ENCODE peak calls at places on chromosomes 5 and 9, in ten cellular contexts. One of them, this sample, is unnamed.
A peak's percentile ranks its signal among the peaks of the same experiment; 100 is the strongest.

GRCh38 chr5:159917919-159918487 is 1.7 kb downstream of the ADRA1B start:
- DNase-seq in right cardiac atrium: no peak
- DNase-seq in CD8-positive, alpha-beta memory T cell: no peak
- DNase-seq in HepG2: no peak
- DNase-seq in neural progenitor cell: no peak
- DNase-seq in right atrium auricular region: no peak
- DNase-seq in naive thymus-derived CD4-positive, alpha-beta T cell: no peak
- DNase-seq in tibial artery: no peak
- DNase-seq in endodermal cell: no peak
- DNase-seq in CD4-positive, CD25-positive, alpha-beta regulatory T cell: no peak
- DNase-seq in this sample: no peak

GRCh38 chr9:17800397-17800796 is 221.5 kb downstream of the SH3GL2 start:
- DNase-seq in CD8-positive, alpha-beta memory T cell: no peak
- DNase-seq in CD4-positive, CD25-positive, alpha-beta regulatory T cell: no peak
- DNase-seq in right atrium auricular region: no peak
- DNase-seq in tibial artery: no peak
- DNase-seq in neural progenitor cell: no peak
- DNase-seq in right cardiac atrium: no peak
- DNase-seq in HepG2: no peak
- DNase-seq in endodermal cell: peak; percentile 55
- DNase-seq in naive thymus-derived CD4-positive, alpha-beta T cell: no peak
- DNase-seq in this sample: no peak

GRCh38 chr5:146291421-146292074 is 47.1 kb upstream of the POU4F3 start:
- DNase-seq in right atrium auricular region: no peak
- DNase-seq in tibial artery: no peak
- DNase-seq in endodermal cell: no peak
- DNase-seq in right cardiac atrium: no peak
- DNase-seq in neural progenitor cell: peak; percentile 79
- DNase-seq in naive thymus-derived CD4-positive, alpha-beta T cell: peak; percentile 6
- DNase-seq in CD4-positive, CD25-positive, alpha-beta regulatory T cell: peak; percentile 67
- DNase-seq in CD8-positive, alpha-beta memory T cell: peak; percentile 21
- DNase-seq in HepG2: peak; percentile 64
- DNase-seq in this sample: peak; percentile 16

GRCh38 chr5:147998704-147999103 is 65.1 kb upstream of the SPINK5 start:
- DNase-seq in neural progenitor cell: no peak
- DNase-seq in right atrium auricular region: no peak
- DNase-seq in CD8-positive, alpha-beta memory T cell: no peak
- DNase-seq in tibial artery: no peak
- DNase-seq in endodermal cell: no peak
- DNase-seq in naive thymus-derived CD4-positive, alpha-beta T cell: no peak
- DNase-seq in HepG2: no peak
- DNase-seq in right cardiac atrium: no peak
- DNase-seq in CD4-positive, CD25-positive, alpha-beta regulatory T cell: no peak
- DNase-seq in this sample: no peak

GRCh38 chr5:172875372-172876279 is 41.6 kb downstream of the ERGIC1 start:
- DNase-seq in endodermal cell: no peak
- DNase-seq in neural progenitor cell: no peak
- DNase-seq in CD4-positive, CD25-positive, alpha-beta regulatory T cell: no peak
- DNase-seq in CD8-positive, alpha-beta memory T cell: no peak
- DNase-seq in right cardiac atrium: no peak
- DNase-seq in right atrium auricular region: no peak
- DNase-seq in HepG2: no peak
- DNase-seq in tibial artery: no peak
- DNase-seq in naive thymus-derived CD4-positive, alpha-beta T cell: no peak
- DNase-seq in this sample: no peak

GRCh38 chr9:95516736-95517558 is at the start of gene PTCH1:
- DNase-seq in HepG2: no peak
- DNase-seq in endodermal cell: peak; percentile 79
- DNase-seq in right cardiac atrium: peak; percentile 41
- DNase-seq in tibial artery: peak; percentile 72
- DNase-seq in neural progenitor cell: peak; percentile 91
- DNase-seq in naive thymus-derived CD4-positive, alpha-beta T cell: no peak
- DNase-seq in right atrium auricular region: no peak
- DNase-seq in CD8-positive, alpha-beta memory T cell: peak; percentile 56
- DNase-seq in CD4-positive, CD25-positive, alpha-beta regulatory T cell: peak; percentile 42
- DNase-seq in this sample: no peak

GRCh38 chr9:137715321-137715720 is 96.5 kb downstream of the EHMT1 start:
- DNase-seq in CD4-positive, CD25-positive, alpha-beta regulatory T cell: no peak
- DNase-seq in endodermal cell: no peak
- DNase-seq in right cardiac atrium: no peak
- DNase-seq in tibial artery: no peak
- DNase-seq in naive thymus-derived CD4-positive, alpha-beta T cell: no peak
- DNase-seq in right atrium auricular region: no peak
- DNase-seq in HepG2: no peak
- DNase-seq in neural progenitor cell: no peak
- DNase-seq in CD8-positive, alpha-beta memory T cell: no peak
- DNase-seq in this sample: no peak

GRCh38 chr5:123460296-123460729 is 37.1 kb upstream of the CEP120 start:
- DNase-seq in neural progenitor cell: no peak
- DNase-seq in endodermal cell: peak; percentile 71
- DNase-seq in right cardiac atrium: no peak
- DNase-seq in right atrium auricular region: no peak
- DNase-seq in naive thymus-derived CD4-positive, alpha-beta T cell: peak; percentile 7
- DNase-seq in CD8-positive, alpha-beta memory T cell: no peak
- DNase-seq in tibial artery: no peak
- DNase-seq in CD4-positive, CD25-positive, alpha-beta regulatory T cell: peak; percentile 36
- DNase-seq in HepG2: no peak
- DNase-seq in this sample: no peak

GRCh38 chr5:52728201-52728600 is 59.5 kb upstream of the ITGA1 start:
- DNase-seq in CD4-positive, CD25-positive, alpha-beta regulatory T cell: no peak
- DNase-seq in neural progenitor cell: no peak
- DNase-seq in CD8-positive, alpha-beta memory T cell: no peak
- DNase-seq in HepG2: no peak
- DNase-seq in right cardiac atrium: no peak
- DNase-seq in right atrium auricular region: no peak
- DNase-seq in tibial artery: no peak
- DNase-seq in endodermal cell: no peak
- DNase-seq in naive thymus-derived CD4-positive, alpha-beta T cell: no peak
- DNase-seq in this sample: no peak

GRCh38 chr5:113371788-113372196 is 63.0 kb downstream of the TSSK1B start:
- DNase-seq in tibial artery: no peak
- DNase-seq in naive thymus-derived CD4-positive, alpha-beta T cell: no peak
- DNase-seq in HepG2: no peak
- DNase-seq in endodermal cell: no peak
- DNase-seq in CD4-positive, CD25-positive, alpha-beta regulatory T cell: no peak
- DNase-seq in right cardiac atrium: no peak
- DNase-seq in CD8-positive, alpha-beta memory T cell: no peak
- DNase-seq in right atrium auricular region: no peak
- DNase-seq in neural progenitor cell: no peak
- DNase-seq in this sample: no peak

GRCh38 chr5:3606121-3606831 is 10.6 kb downstream of the IRX1 start:
- DNase-seq in right atrium auricular region: no peak
- DNase-seq in endodermal cell: peak; percentile 83
- DNase-seq in naive thymus-derived CD4-positive, alpha-beta T cell: no peak
- DNase-seq in CD4-positive, CD25-positive, alpha-beta regulatory T cell: no peak
- DNase-seq in tibial artery: no peak
- DNase-seq in HepG2: no peak
- DNase-seq in right cardiac atrium: no peak
- DNase-seq in neural progenitor cell: peak; percentile 90
- DNase-seq in CD8-positive, alpha-beta memory T cell: no peak
- DNase-seq in this sample: no peak

GRCh38 chr5:135880278-135880677 is 15.4 kb downstream of the IL9 start:
- DNase-seq in CD4-positive, CD25-positive, alpha-beta regulatory T cell: no peak
- DNase-seq in endodermal cell: peak; percentile 88
- DNase-seq in right atrium auricular region: no peak
- DNase-seq in right cardiac atrium: no peak
- DNase-seq in tibial artery: no peak
- DNase-seq in CD8-positive, alpha-beta memory T cell: no peak
- DNase-seq in neural progenitor cell: peak; percentile 53
- DNase-seq in HepG2: peak; percentile 48
- DNase-seq in naive thymus-derived CD4-positive, alpha-beta T cell: no peak
- DNase-seq in this sample: no peak

GRCh38 chr9:81250041-81250440 is 439.3 kb downstream of the TLE1 start:
- DNase-seq in CD8-positive, alpha-beta memory T cell: no peak
- DNase-seq in right atrium auricular region: no peak
- DNase-seq in naive thymus-derived CD4-positive, alpha-beta T cell: no peak
- DNase-seq in tibial artery: no peak
- DNase-seq in endodermal cell: no peak
- DNase-seq in right cardiac atrium: no peak
- DNase-seq in HepG2: no peak
- DNase-seq in CD4-positive, CD25-positive, alpha-beta regulatory T cell: no peak
- DNase-seq in neural progenitor cell: no peak
- DNase-seq in this sample: no peak

GRCh38 chr9:99432075-99432474 is 210.0 kb downstream of the SEC61B start:
- DNase-seq in HepG2: no peak
- DNase-seq in CD4-positive, CD25-positive, alpha-beta regulatory T cell: no peak
- DNase-seq in right cardiac atrium: no peak
- DNase-seq in tibial artery: no peak
- DNase-seq in endodermal cell: no peak
- DNase-seq in neural progenitor cell: no peak
- DNase-seq in CD8-positive, alpha-beta memory T cell: no peak
- DNase-seq in naive thymus-derived CD4-positive, alpha-beta T cell: no peak
- DNase-seq in right atrium auricular region: no peak
- DNase-seq in this sample: no peak

DNA sequence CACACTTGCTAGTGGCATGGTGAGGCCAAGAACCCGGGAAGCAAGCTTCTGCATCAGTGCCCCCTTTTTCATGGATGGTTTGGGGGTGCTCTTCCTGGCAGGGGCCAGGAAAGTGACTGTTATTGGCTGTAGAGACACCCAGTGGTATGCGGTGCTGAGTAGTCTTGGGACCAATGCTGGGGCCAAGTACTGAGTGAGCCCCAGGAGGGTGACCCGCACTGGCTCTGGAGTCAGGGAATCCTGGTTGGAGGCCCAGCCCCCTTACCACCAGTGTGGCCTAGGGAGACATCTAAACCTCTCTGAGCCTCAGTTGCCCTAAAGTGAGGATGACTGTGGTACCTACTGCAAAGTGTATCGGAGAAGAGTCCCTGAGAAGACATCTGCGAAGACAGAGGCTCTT is 41.2 kb upstream of the SYNPO start:
- DNase-seq in endodermal cell: no peak
- DNase-seq in CD4-positive, CD25-positive, alpha-beta regulatory T cell: no peak
- DNase-seq in right atrium auricular region: no peak
- DNase-seq in neural progenitor cell: no peak
- DNase-seq in CD8-positive, alpha-beta memory T cell: no peak
- DNase-seq in tibial artery: no peak
- DNase-seq in naive thymus-derived CD4-positive, alpha-beta T cell: no peak
- DNase-seq in right cardiac atrium: no peak
- DNase-seq in HepG2: no peak
- DNase-seq in this sample: no peak
- H3K27ac ChIP-seq in endodermal cell: no peak overlapping the region
- H3K27ac ChIP-seq in CD4-positive, CD25-positive, alpha-beta regulatory T cell: no peak overlapping the region
- H3K27ac ChIP-seq in right atrium auricular region: peak overlapping the region; percentile 99
- H3K27ac ChIP-seq in neural progenitor cell: no peak overlapping the region
- H3K27ac ChIP-seq in CD8-positive, alpha-beta memory T cell: no peak overlapping the region
- H3K27ac ChIP-seq in tibial artery: peak overlapping the region; percentile 86
- H3K27ac ChIP-seq in naive thymus-derived CD4-positive, alpha-beta T cell: no peak overlapping the region
- H3K27ac ChIP-seq in right cardiac atrium: peak overlapping the region; percentile 59
- H3K27ac ChIP-seq in HepG2: no peak overlapping the region
- H3K27ac ChIP-seq in this sample: peak overlapping the region; percentile 86

GRCh38 chr5:141422742-141423291 is 2.0 kb downstream of the PCDHGA11 start:
- DNase-seq in endodermal cell: no peak
- DNase-seq in naive thymus-derived CD4-positive, alpha-beta T cell: no peak
- DNase-seq in neural progenitor cell: no peak
- DNase-seq in tibial artery: no peak
- DNase-seq in right atrium auricular region: no peak
- DNase-seq in right cardiac atrium: no peak
- DNase-seq in CD8-positive, alpha-beta memory T cell: no peak
- DNase-seq in HepG2: no peak
- DNase-seq in CD4-positive, CD25-positive, alpha-beta regulatory T cell: no peak
- DNase-seq in this sample: no peak
- H3K9me3 ChIP-seq in endodermal cell: peaks cover 85% of the 10 kb centered on the region
- H3K9me3 ChIP-seq in naive thymus-derived CD4-positive, alpha-beta T cell: peaks cover 58% of the 10 kb centered on the region
- H3K9me3 ChIP-seq in neural progenitor cell: peaks cover 84% of the 10 kb centered on the region
- H3K9me3 ChIP-seq in tibial artery: peaks cover 99% of the 10 kb centered on the region
- H3K9me3 ChIP-seq in right atrium auricular region: peaks cover 40% of the 10 kb centered on the region
- H3K9me3 ChIP-seq in right cardiac atrium: peaks cover 24% of the 10 kb centered on the region
- H3K9me3 ChIP-seq in CD8-positive, alpha-beta memory T cell: peaks cover 13% of the 10 kb centered on the region
- H3K9me3 ChIP-seq in HepG2: peaks cover 30% of the 10 kb centered on the region
- H3K9me3 ChIP-seq in CD4-positive, CD25-positive, alpha-beta regulatory T cell: peaks cover 56% of the 10 kb centered on the region
- H3K9me3 ChIP-seq in this sample: peaks cover 75% of the 10 kb centered on the region

GRCh38 chr9:127557998-127558546 is 54.0 kb upstream of the STXBP1 start:
- DNase-seq in naive thymus-derived CD4-positive, alpha-beta T cell: no peak
- DNase-seq in CD8-positive, alpha-beta memory T cell: no peak
- DNase-seq in neural progenitor cell: no peak
- DNase-seq in right atrium auricular region: no peak
- DNase-seq in endodermal cell: no peak
- DNase-seq in tibial artery: no peak
- DNase-seq in right cardiac atrium: no peak
- DNase-seq in HepG2: no peak
- DNase-seq in CD4-positive, CD25-positive, alpha-beta regulatory T cell: no peak
- DNase-seq in this sample: no peak

GRCh38 chr9:127558581-127559246 is 53.4 kb upstream of the STXBP1 start:
- DNase-seq in naive thymus-derived CD4-positive, alpha-beta T cell: no peak
- DNase-seq in CD8-positive, alpha-beta memory T cell: no peak
- DNase-seq in tibial artery: no peak
- DNase-seq in HepG2: no peak
- DNase-seq in right cardiac atrium: no peak
- DNase-seq in endodermal cell: no peak
- DNase-seq in CD4-positive, CD25-positive, alpha-beta regulatory T cell: no peak
- DNase-seq in right atrium auricular region: no peak
- DNase-seq in neural progenitor cell: no peak
- DNase-seq in this sample: no peak

GRCh38 chr9:127557466-127557869 is 54.6 kb upstream of the STXBP1 start:
- DNase-seq in naive thymus-derived CD4-positive, alpha-beta T cell: no peak
- DNase-seq in endodermal cell: no peak
- DNase-seq in right cardiac atrium: peak; percentile 59
- DNase-seq in CD4-positive, CD25-positive, alpha-beta regulatory T cell: peak; percentile 74
- DNase-seq in neural progenitor cell: peak; percentile 53
- DNase-seq in CD8-positive, alpha-beta memory T cell: no peak
- DNase-seq in HepG2: no peak
- DNase-seq in right atrium auricular region: no peak
- DNase-seq in tibial artery: no peak
- DNase-seq in this sample: no peak

GRCh38 chr9:127556871-127557270 is 55.2 kb upstream of the STXBP1 start:
- DNase-seq in neural progenitor cell: no peak
- DNase-seq in endodermal cell: no peak
- DNase-seq in right atrium auricular region: no peak
- DNase-seq in CD8-positive, alpha-beta memory T cell: no peak
- DNase-seq in right cardiac atrium: no peak
- DNase-seq in CD4-positive, CD25-positive, alpha-beta regulatory T cell: peak; percentile 20
- DNase-seq in HepG2: no peak
- DNase-seq in naive thymus-derived CD4-positive, alpha-beta T cell: no peak
- DNase-seq in tibial artery: no peak
- DNase-seq in this sample: no peak

DNA sequence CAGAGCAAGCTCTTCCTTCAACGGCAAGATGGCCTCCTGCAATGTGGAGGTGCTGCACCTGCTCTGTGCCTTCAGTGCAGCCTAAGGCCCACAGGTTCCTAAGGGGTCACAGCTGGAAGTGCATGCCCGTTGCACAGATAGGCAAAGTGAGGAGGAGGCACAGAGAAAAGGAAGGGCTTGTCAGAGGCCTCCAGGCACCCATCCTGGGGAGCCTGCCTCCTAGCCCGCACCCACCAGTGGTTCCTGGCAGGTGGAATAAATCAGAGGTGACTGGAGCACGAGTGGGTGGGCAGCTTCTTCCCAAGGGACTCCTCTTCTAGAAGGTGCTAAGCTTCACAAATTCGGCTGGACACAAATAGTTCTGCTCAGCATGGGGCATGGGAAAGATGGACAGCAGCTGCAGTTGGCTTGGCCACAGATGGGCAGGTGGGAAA is 52.8 kb upstream of the STXBP1 start:
- DNase-seq in right cardiac atrium: no peak
- DNase-seq in naive thymus-derived CD4-positive, alpha-beta T cell: no peak
- DNase-seq in endodermal cell: no peak
- DNase-seq in tibial artery: no peak
- DNase-seq in CD4-positive, CD25-positive, alpha-beta regulatory T cell: no peak
- DNase-seq in HepG2: no peak
- DNase-seq in CD8-positive, alpha-beta memory T cell: no peak
- DNase-seq in neural progenitor cell: no peak
- DNase-seq in right atrium auricular region: no peak
- DNase-seq in this sample: no peak
- H3K27ac ChIP-seq in right cardiac atrium: peak overlapping the region; percentile 21
- H3K27ac ChIP-seq in naive thymus-derived CD4-positive, alpha-beta T cell: peak overlapping the region; percentile 23
- H3K27ac ChIP-seq in endodermal cell: no peak overlapping the region
- H3K27ac ChIP-seq in tibial artery: no peak overlapping the region
- H3K27ac ChIP-seq in CD4-positive, CD25-positive, alpha-beta regulatory T cell: no peak overlapping the region
- H3K27ac ChIP-seq in HepG2: no peak overlapping the region
- H3K27ac ChIP-seq in CD8-positive, alpha-beta memory T cell: no peak overlapping the region
- H3K27ac ChIP-seq in neural progenitor cell: no peak overlapping the region
- H3K27ac ChIP-seq in right atrium auricular region: peak overlapping the region; percentile 75
- H3K27ac ChIP-seq in this sample: no peak overlapping the region

GRCh38 chr5:178883815-178884430 is 11.8 kb upstream of the ZFP2 start:
- DNase-seq in right atrium auricular region: no peak
- DNase-seq in tibial artery: no peak
- DNase-seq in naive thymus-derived CD4-positive, alpha-beta T cell: no peak
- DNase-seq in right cardiac atrium: no peak
- DNase-seq in CD4-positive, CD25-positive, alpha-beta regulatory T cell: no peak
- DNase-seq in HepG2: no peak
- DNase-seq in endodermal cell: no peak
- DNase-seq in neural progenitor cell: no peak
- DNase-seq in CD8-positive, alpha-beta memory T cell: no peak
- DNase-seq in this sample: no peak
- H3K9me3 ChIP-seq in right atrium auricular region: peaks cover 17% of the 10 kb centered on the region
- H3K9me3 ChIP-seq in tibial artery: peaks cover 69% of the 10 kb centered on the region
- H3K9me3 ChIP-seq in naive thymus-derived CD4-positive, alpha-beta T cell: peaks cover 86% of the 10 kb centered on the region
- H3K9me3 ChIP-seq in right cardiac atrium: peaks cover 4% of the 10 kb centered on the region
- H3K9me3 ChIP-seq in CD4-positive, CD25-positive, alpha-beta regulatory T cell: peaks cover 88% of the 10 kb centered on the region
- H3K9me3 ChIP-seq in HepG2: peaks cover 86% of the 10 kb centered on the region
- H3K9me3 ChIP-seq in endodermal cell: peaks cover 97% of the 10 kb centered on the region
- H3K9me3 ChIP-seq in neural progenitor cell: peaks cover 72% of the 10 kb centered on the region
- H3K9me3 ChIP-seq in CD8-positive, alpha-beta memory T cell: peaks cover 54% of the 10 kb centered on the region
- H3K9me3 ChIP-seq in this sample: peaks cover 23% of the 10 kb centered on the region

This sample was measured in heart right ventricle.